ENCODE peak calls at places on chromosomes 1 and 21, in seven cellular contexts. V, W, X, T, K, M and E are unnamed samples.

GRCh38 chr1:192892934-192893333 is 84.1 kb downstream of the RGS2 start:
- DNase-seq in X (no peak), W (no peak), K (no peak), T (no peak), M (no peak), V (no peak), E (no peak)

GRCh38 chr1:98557808-98558390 is 103.6 kb upstream of the SNX7 start:
- DNase-seq in K (no peak), T (no peak), V (no peak), M (peak; percentile 29), W (no peak), X (no peak), E (no peak)

GRCh38 chr1:54400321-54400720 is 5.9 kb downstream of the SSBP3 start:
- DNase-seq in V (no peak), X (no peak), M (no peak), K (no peak), T (no peak), W (no peak), E (no peak)

GRCh38 chr1:224673161-224673560 is 57.0 kb downstream of the CNIH3 start:
- DNase-seq in T (no peak), K (no peak), X (no peak), V (no peak), M (peak; percentile 12), W (no peak), E (no peak)

GRCh38 chr21:38980416-38981319 is 174.9 kb downstream of the ETS2 start:
- DNase-seq in X (no peak), M (no peak), K (no peak), W (peak; percentile 22), V (no peak), T (no peak), E (no peak)

GRCh38 chr21:40760811-40761210 is 86.1 kb downstream of the DSCAM start:
- DNase-seq in W (no peak), X (no peak), M (no peak), V (no peak), K (no peak), T (no peak), E (no peak)

GRCh38 chr21:43611598-43612369 is 47.5 kb downstream of the HSF2BP start:
- DNase-seq in T (no peak), K (peak; percentile 28), M (peak; percentile 73), W (no peak), X (no peak), V (peak; percentile 74), E (peak; percentile 69)

GRCh38 chr1:62687421-62687902 is 724 bp downstream of the DOCK7 start:
- DNase-seq in W (peak; percentile 17), M (peak; percentile 79), T (no peak), K (no peak), V (peak; percentile 61), X (no peak), E (peak; percentile 41)

GRCh38 chr1:37002898-37003297 is 31.4 kb downstream of the GRIK3 start:
- DNase-seq in M (no peak), V (no peak), T (no peak), X (no peak), W (no peak), K (no peak), E (no peak)

GRCh38 chr1:59986736-59987310 is 60.2 kb upstream of the CYP2J2 start:
- DNase-seq in V (no peak), T (no peak), M (no peak), K (no peak), W (no peak), X (no peak), E (no peak)

GRCh38 chr1:26993237-26994019 is at the start of gene TRNP1:
- DNase-seq in T (no peak), K (peak; percentile 96), M (peak; percentile 92), V (peak; percentile 86), X (peak; percentile 48), W (peak; percentile 59), E (peak; percentile 54)

GRCh38 chr21:31938330-31939301 is 65.8 kb downstream of the HUNK start:
- DNase-seq in M (peak; percentile 21), K (no peak), W (no peak), V (no peak), T (no peak), X (no peak), E (no peak)

GRCh38 chr1:107599220-107599619 is 365.8 kb downstream of the VAV3 start:
- DNase-seq in V (no peak), X (no peak), T (no peak), K (no peak), M (no peak), W (no peak), E (no peak)

GRCh38 chr1:6891781-6892579 is 106.7 kb downstream of the CAMTA1 start:
- DNase-seq in K (no peak), X (no peak), T (no peak), W (no peak), M (no peak), V (no peak), E (no peak)

GRCh38 chr1:23810818-23811420 is 10.4 kb upstream of the GALE start:
- DNase-seq in T (no peak), M (peak; percentile 41), K (peak; percentile 42), X (peak; percentile 31), W (peak; percentile 78), V (peak; percentile 79), E (peak; percentile 24)

GRCh38 chr1:20725189-20726106 is 7.1 kb downstream of the SH2D5 start:
- DNase-seq in W (no peak), X (no peak), V (no peak), K (no peak), M (no peak), T (no peak), E (peak; percentile 48)

GRCh38 chr1:110292327-110292741 is 46.8 kb upstream of the RBM15 start:
- DNase-seq in K (no peak), X (no peak), T (no peak), V (no peak), W (no peak), M (no peak), E (no peak)

GRCh38 chr1:42860339-42861013 is 14.1 kb downstream of the ZNF691 start:
- DNase-seq in V (no peak), T (no peak), X (no peak), M (no peak), K (no peak), W (no peak), E (no peak)

GRCh38 chr1:214615871-214616270 is 12.9 kb downstream of the CENPF start:
- DNase-seq in V (no peak), M (no peak), T (no peak), W (no peak), K (no peak), X (no peak), E (no peak)

GRCh38 chr1:31776032-31776431 is 11.9 kb upstream of the ADGRB2 start:
- DNase-seq in X (no peak), K (no peak), V (no peak), W (no peak), M (no peak), T (no peak), E (no peak)

GRCh38 chr1:30359821-30360220 is 363.6 kb downstream of the MATN1 start:
- DNase-seq in V (no peak), X (no peak), W (no peak), T (no peak), K (no peak), M (no peak), E (no peak)

GRCh38 chr1:14118691-14119485 is 418.9 kb downstream of the PRDM2 start:
- DNase-seq in T (no peak), K (no peak), X (no peak), M (no peak), V (no peak), W (no peak), E (no peak)

GRCh38 chr1:171653796-171654704 is 1.6 kb upstream of the MYOC start:
- DNase-seq in X (no peak), M (peak; percentile 56), V (no peak), W (no peak), K (no peak), T (no peak), E (no peak)